ENCODE peak calls at places on chromosomes 12 and 14, in seven cellular contexts. L is K562, D is SK-N-SH, G is GM12878, I is HepG2, J is HCT116, C is H1. M is an unnamed sample.

GRCh38 chr14:88551936-88552565 is 2.8 kb downstream of the PTPN21 start:
- DNase-seq in L (no peak), D (peak; percentile 57), G (no peak), I (no peak), J (no peak), C (no peak), M (no peak)

GRCh38 chr12:30219047-30219446 is 435.3 kb upstream of the TMTC1 start:
- DNase-seq in L (no peak), D (no peak), G (no peak), I (no peak), J (no peak), C (no peak), M (no peak)

GRCh38 chr12:96241484-96242256 is 47.5 kb downstream of the ELK3 start:
- DNase-seq in L (no peak), D (no peak), G (no peak), I (no peak), J (no peak), C (no peak), M (no peak)

GRCh38 chr14:93231129-93231979 is 24.3 kb downstream of the UBR7 start:
- DNase-seq in L (no peak), D (peak; percentile 95), G (no peak), I (no peak), J (no peak), C (no peak), M (peak; percentile 61)

GRCh38 chr12:77202457-77203060 is 137.2 kb upstream of the E2F7 start:
- DNase-seq in L (no peak), D (no peak), G (no peak), I (no peak), J (no peak), C (no peak), M (no peak)

GRCh38 chr14:68359862-68360552 is 432.9 kb downstream of the ZFP36L1 start:
- DNase-seq in L (no peak), D (no peak), G (no peak), I (no peak), J (peak; percentile 37), C (no peak), M (no peak)

GRCh38 chr12:102415515-102415914 is 64.8 kb downstream of the IGF1 start:
- DNase-seq in L (no peak), D (no peak), G (no peak), I (no peak), J (no peak), C (no peak), M (no peak)

GRCh38 chr12:1488908-1489381 is 105.4 kb downstream of the FBXL14 start:
- DNase-seq in L (no peak), D (no peak), G (no peak), I (no peak), J (no peak), C (no peak), M (no peak)

GRCh38 chr12:54229624-54230212 is 40.9 kb upstream of the SMUG1 start:
- DNase-seq in L (no peak), D (no peak), G (no peak), I (no peak), J (peak; percentile 60), C (no peak), M (no peak)

GRCh38 chr14:22978487-22978837 is 3.9 kb downstream of the AJUBA start:
- DNase-seq in L (peak; percentile 44), D (no peak), G (no peak), I (no peak), J (no peak), C (no peak), M (no peak)

GRCh38 chr14:24232645-24233537 is at the start of gene GMPR2:
- DNase-seq in L (peak; percentile 42), D (peak; percentile 67), G (no peak), I (no peak), J (no peak), C (no peak), M (no peak)

GRCh38 chr14:105250986-105251385 is 2.7 kb downstream of the BTBD6 start:
- DNase-seq in L (no peak), D (no peak), G (no peak), I (no peak), J (no peak), C (no peak), M (no peak)

GRCh38 chr12:10184261-10184843 is 5.5 kb downstream of the TMEM52B start:
- DNase-seq in L (no peak), D (no peak), G (no peak), I (no peak), J (no peak), C (no peak), M (no peak)

GRCh38 chr12:7460375-7461259 is 16.7 kb upstream of the CD163L1 start:
- DNase-seq in L (peak; percentile 50), D (peak; percentile 34), G (no peak), I (peak; percentile 46), J (peak; percentile 34), C (peak; percentile 53), M (peak; percentile 7)

GRCh38 chr14:32514236-32514635 is 185.1 kb downstream of the AKAP6 start:
- DNase-seq in L (no peak), D (no peak), G (no peak), I (no peak), J (no peak), C (no peak), M (no peak)

GRCh38 chr14:58918066-58918465 is 270.4 kb upstream of the DAAM1 start:
- DNase-seq in L (no peak), D (no peak), G (no peak), I (no peak), J (no peak), C (no peak), M (no peak)

GRCh38 chr12:122840580-122841513 is 5.6 kb downstream of the HIP1R start:
- DNase-seq in L (no peak), D (peak; percentile 46), G (no peak), I (no peak), J (no peak), C (no peak), M (no peak)

GRCh38 chr14:59086241-59086899 is 102.1 kb upstream of the DAAM1 start:
- DNase-seq in L (no peak), D (peak; percentile 25), G (no peak), I (no peak), J (no peak), C (no peak), M (no peak)

GRCh38 chr12:77687346-77687745 is 143.3 kb upstream of the NAV3 start:
- DNase-seq in L (no peak), D (no peak), G (no peak), I (no peak), J (no peak), C (no peak), M (no peak)

GRCh38 chr12:131865196-131865875 is 29.1 kb upstream of the ULK1 start:
- DNase-seq in L (no peak), D (peak; percentile 16), G (no peak), I (no peak), J (peak; percentile 72), C (no peak), M (no peak)

DNA sequence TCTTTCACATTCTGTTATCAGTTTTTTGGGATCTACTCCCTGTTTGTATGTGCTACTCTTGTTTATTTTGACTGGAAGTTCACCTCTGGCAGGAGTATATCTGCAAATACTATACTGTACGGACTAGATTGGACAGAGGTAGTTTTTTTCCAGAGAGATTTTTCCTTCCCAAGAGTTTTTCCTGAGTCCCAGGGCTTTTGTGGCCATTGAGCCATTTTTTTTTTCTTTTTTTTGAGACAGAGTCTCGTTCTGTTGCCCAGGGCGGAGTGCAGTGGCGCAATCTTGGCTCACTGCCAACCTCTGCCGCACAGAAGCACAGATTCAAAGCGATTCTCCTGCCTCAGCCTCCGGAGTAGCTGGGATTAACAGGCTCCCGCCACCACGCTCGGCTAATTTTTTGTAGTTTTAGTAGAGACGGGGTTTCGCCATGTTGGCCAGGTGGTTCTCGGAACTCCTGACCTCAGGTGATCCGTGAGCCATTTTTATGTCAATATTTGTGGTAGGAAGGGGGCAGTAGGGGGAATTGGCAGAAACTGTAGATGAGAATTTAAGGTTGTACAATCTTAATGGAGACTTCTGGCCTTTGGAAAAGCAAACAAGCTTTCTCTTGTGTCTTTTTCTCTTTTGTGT is 19.4 kb downstream of the KTN1 start:
- DNase-seq in L (no peak), D (no peak), G (no peak), I (peak; percentile 93), J (peak; percentile 75), C (no peak), M (peak; percentile 23)
- TF ChIP-seq JUND in L (no peak), D (no peak), G (no peak), I (peak; percentile 73), J (no peak), C (no peak), M (no peak)

GRCh38 chr12:86663691-86664090 is 407.5 kb upstream of the MGAT4C start:
- DNase-seq in L (no peak), D (no peak), G (no peak), I (no peak), J (no peak), C (no peak), M (no peak)

GRCh38 chr12:86666311-86666710 is 410.1 kb upstream of the MGAT4C start:
- DNase-seq in L (no peak), D (no peak), G (no peak), I (no peak), J (no peak), C (no peak), M (no peak)

GRCh38 chr12:86663173-86663572 is 407.0 kb upstream of the MGAT4C start:
- DNase-seq in L (no peak), D (no peak), G (no peak), I (no peak), J (no peak), C (no peak), M (no peak)

GRCh38 chr12:86671001-86671400 is 414.8 kb upstream of the MGAT4C start:
- DNase-seq in L (no peak), D (no peak), G (no peak), I (no peak), J (no peak), C (no peak), M (no peak)

DNA sequence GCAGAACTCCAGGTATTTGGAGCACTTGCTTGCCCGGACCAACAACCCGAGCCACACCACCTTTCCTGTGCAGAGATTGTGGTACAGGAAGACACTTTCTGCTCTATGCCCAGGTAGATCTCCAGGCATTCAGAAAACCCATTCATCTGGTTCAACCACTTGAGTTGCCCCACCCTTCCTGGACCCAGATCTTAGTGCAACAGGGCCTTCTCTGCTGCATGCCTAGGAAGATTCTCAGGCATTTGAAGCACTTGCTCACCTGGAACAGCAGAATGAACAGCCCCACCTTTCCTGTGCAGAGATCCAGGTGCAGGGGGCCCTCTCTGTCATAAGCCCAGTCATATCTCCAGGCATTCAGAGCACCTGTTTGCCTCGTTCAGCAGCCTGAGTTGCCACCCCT is 412.8 kb upstream of the MGAT4C start:
- DNase-seq in L (no peak), D (no peak), G (no peak), I (no peak), J (no peak), C (no peak), M (no peak)
- TF ChIP-seq JUND in L (no peak), D (no peak), G (no peak), I (no peak), J (no peak), C (no peak), M (no peak)

GRCh38 chr12:71641390-71641789 is 22.3 kb downstream of the ZFC3H1 start:
- DNase-seq in L (peak; percentile 48), D (no peak), G (no peak), I (no peak), J (no peak), C (no peak), M (no peak)
- TF ChIP-seq JUND in L (no peak), D (no peak), G (no peak), I (no peak), J (no peak), C (no peak), M (no peak)

DNA sequence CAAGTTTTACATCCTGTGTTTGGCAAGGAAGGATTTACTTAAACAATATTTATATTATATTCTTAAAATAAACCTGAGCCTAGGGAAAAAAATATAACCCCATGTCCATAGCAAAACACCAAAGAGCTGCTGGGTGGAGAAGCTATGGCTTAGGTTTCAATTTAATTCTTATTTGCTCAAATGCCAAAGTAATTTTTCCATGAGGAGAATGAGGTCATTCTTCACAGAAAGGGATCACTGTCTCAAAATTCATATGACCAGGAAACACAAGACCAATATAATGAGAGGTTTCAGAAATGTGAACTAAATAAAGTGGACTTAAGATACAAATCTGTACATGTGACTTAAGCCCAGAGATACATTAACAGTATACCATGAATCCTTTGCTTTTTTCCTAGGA is 195.0 kb downstream of the PHLDA1 start:
- DNase-seq in L (no peak), D (no peak), G (no peak), I (peak; percentile 21), J (no peak), C (no peak), M (no peak)
- TF ChIP-seq JUND in L (no peak), D (no peak), G (no peak), I (no peak), J (no peak), C (no peak), M (no peak)

M was measured in T47D.